ENCODE peak calls at places on chromosomes 3 and 15, in six cellular contexts. D, P, J, I, M and C are unnamed samples.
A peak's percentile ranks its signal among the peaks of the same experiment; 100 is the strongest.

GRCh38 chr3:115720988-115721387 is 97.7 kb downstream of the GAP43 start:
- DNase-seq in D (no peak), P (peak; percentile 56), J (no peak), I (no peak), M (no peak), C (peak; percentile 74)

GRCh38 chr3:45785626-45786150 is 10.6 kb downstream of the SLC6A20 start:
- DNase-seq in D (no peak), P (no peak), J (no peak), I (peak; percentile 14), M (peak; percentile 42), C (no peak)

GRCh38 chr3:122795674-122795969 is 753 bp downstream of the SLC49A4 start:
- DNase-seq in D (no peak), P (no peak), J (no peak), I (no peak), M (no peak), C (peak; percentile 6)

GRCh38 chr15:53522878-53523455 is 236.5 kb downstream of the WDR72 start:
- DNase-seq in D (peak; percentile 38), P (no peak), J (no peak), I (no peak), M (no peak), C (no peak)

GRCh38 chr3:8532251-8532831 is 30.7 kb downstream of the LMCD1 start:
- DNase-seq in D (no peak), P (peak; percentile 94), J (peak; percentile 53), I (no peak), M (no peak), C (peak; percentile 64)

GRCh38 chr3:63998852-63999754 is 24.2 kb downstream of the PSMD6 start:
- DNase-seq in D (no peak), P (no peak), J (no peak), I (no peak), M (no peak), C (no peak)

GRCh38 chr3:16885948-16886683 is 1.4 kb downstream of the PLCL2 start:
- DNase-seq in D (no peak), P (peak; percentile 45), J (no peak), I (no peak), M (no peak), C (peak; percentile 59)

GRCh38 chr3:124202754-124203153 is 210.8 kb upstream of the ROPN1 start:
- DNase-seq in D (no peak), P (no peak), J (peak; percentile 26), I (no peak), M (no peak), C (peak; percentile 10)

GRCh38 chr3:48826451-48826850 is 21.2 kb downstream of the PRKAR2A start:
- DNase-seq in D (no peak), P (peak; percentile 96), J (peak; percentile 95), I (no peak), M (no peak), C (peak; percentile 97)

GRCh38 chr3:106913111-106913698 is 464.0 kb upstream of the CCDC54 start:
- DNase-seq in D (peak; percentile 4), P (peak; percentile 6), J (peak; percentile 53), I (no peak), M (no peak), C (no peak)

GRCh38 chr3:30826381-30827061 is 67.9 kb downstream of the GADL1 start:
- DNase-seq in D (no peak), P (peak; percentile 33), J (peak; percentile 47), I (no peak), M (no peak), C (peak; percentile 69)

GRCh38 chr3:187084580-187084979 is 54.7 kb downstream of the RPL39L start:
- DNase-seq in D (no peak), P (no peak), J (no peak), I (no peak), M (no peak), C (no peak)

GRCh38 chr15:65395567-65396185 is 17.9 kb upstream of the IGDCC3 start:
- DNase-seq in D (no peak), P (no peak), J (no peak), I (no peak), M (no peak), C (no peak)

GRCh38 chr3:3196148-3196861 is 16.8 kb upstream of the CRBN start:
- DNase-seq in D (no peak), P (peak; percentile 12), J (no peak), I (no peak), M (no peak), C (no peak)

GRCh38 chr3:154132777-154133375 is 11.7 kb downstream of the ARHGEF26 start:
- DNase-seq in D (no peak), P (peak; percentile 17), J (no peak), I (no peak), M (no peak), C (peak; percentile 22)

GRCh38 chr15:56837281-56837680 is 81.2 kb upstream of the TCF12 start:
- DNase-seq in D (no peak), P (peak; percentile 10), J (peak; percentile 69), I (no peak), M (no peak), C (peak; percentile 45)

GRCh38 chr3:15327941-15328340 is 4.4 kb downstream of the SH3BP5 start:
- DNase-seq in D (no peak), P (peak; percentile 55), J (peak; percentile 39), I (no peak), M (no peak), C (peak; percentile 49)

GRCh38 chr3:49757197-49757596 is 29.1 kb downstream of the IP6K1 start:
- DNase-seq in D (no peak), P (no peak), J (no peak), I (no peak), M (peak; percentile 11), C (no peak)

GRCh38 chr3:112097378-112097777 is 11.2 kb downstream of the C3orf52 start:
- DNase-seq in D (peak; percentile 99), P (peak; percentile 100), J (peak; percentile 99), I (peak; percentile 51), M (no peak), C (peak; percentile 99)

GRCh38 chr15:78212546-78213424 is 21.6 kb downstream of the ACSBG1 start:
- DNase-seq in D (peak; percentile 42), P (peak; percentile 69), J (peak; percentile 69), I (peak; percentile 73), M (peak; percentile 77), C (peak; percentile 55)

GRCh38 chr3:37770336-37770735 is 91.3 kb upstream of the CTDSPL start:
- DNase-seq in D (no peak), P (no peak), J (no peak), I (no peak), M (no peak), C (no peak)

GRCh38 chr3:30530084-30530483 is 76.3 kb upstream of the TGFBR2 start:
- DNase-seq in D (no peak), P (no peak), J (no peak), I (no peak), M (no peak), C (no peak)

GRCh38 chr15:39230205-39230916 is 350.5 kb upstream of the THBS1 start:
- DNase-seq in D (no peak), P (peak; percentile 74), J (no peak), I (no peak), M (no peak), C (no peak)

GRCh38 chr15:42679285-42680141 is 57.4 kb downstream of the CDAN1 start:
- DNase-seq in D (no peak), P (peak; percentile 22), J (no peak), I (no peak), M (no peak), C (no peak)

GRCh38 chr3:50585919-50586762 is 16.8 kb downstream of the HEMK1 start:
- DNase-seq in D (no peak), P (no peak), J (no peak), I (no peak), M (no peak), C (no peak)

GRCh38 chr3:156681003-156681402 is 6.6 kb downstream of the TIPARP start:
- DNase-seq in D (peak; percentile 69), P (peak; percentile 92), J (peak; percentile 95), I (peak; percentile 50), M (peak; percentile 68), C (peak; percentile 89)

GRCh38 chr3:147940400-147940799 is 531.2 kb downstream of the ZIC1 start:
- DNase-seq in D (no peak), P (no peak), J (no peak), I (no peak), M (no peak), C (peak; percentile 44)
- H3K4me3 ChIP-seq in D (no peak overlapping the region), P (no peak overlapping the region), J (no peak overlapping the region), I (no peak overlapping the region), M (peak overlapping the region; percentile 6), C (no peak overlapping the region)

GRCh38 chr3:151415289-151415688 is 30.7 kb upstream of the P2RY12 start:
- DNase-seq in D (no peak), P (no peak), J (no peak), I (no peak), M (no peak), C (peak; percentile 34)

GRCh38 chr3:151410891-151411559 is 26.5 kb upstream of the P2RY12 start:
- DNase-seq in D (no peak), P (peak; percentile 57), J (peak; percentile 72), I (no peak), M (no peak), C (peak; percentile 45)

GRCh38 chr3:151407928-151408327 is 23.4 kb upstream of the P2RY12 start:
- DNase-seq in D (no peak), P (no peak), J (no peak), I (no peak), M (no peak), C (no peak)

GRCh38 chr3:151412989-151413388 is 28.4 kb upstream of the P2RY12 start:
- DNase-seq in D (no peak), P (no peak), J (no peak), I (no peak), M (no peak), C (no peak)
- TF ChIP-seq CTCF in D (no peak), P (peak; percentile 14), J (no peak), I (no peak), M (no peak), C (no peak)

DNA sequence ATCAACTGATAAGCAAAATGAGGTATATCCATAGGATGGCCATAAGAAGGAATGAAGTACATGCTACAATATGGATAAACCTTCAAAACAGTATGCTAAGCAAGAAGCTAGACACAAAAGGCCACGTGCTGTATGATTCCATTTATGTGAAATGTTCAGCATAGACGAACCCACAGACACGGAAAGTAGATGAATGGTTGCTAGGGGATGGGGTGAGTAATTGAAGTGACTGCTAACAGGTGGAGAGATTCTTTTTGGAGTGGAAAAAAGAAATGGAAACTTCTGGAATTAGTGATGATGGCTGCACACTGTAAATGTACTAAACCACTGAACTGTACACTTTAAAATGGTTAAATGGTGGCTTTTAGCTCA is 630 bp upstream of the EFCAB12 start:
- DNase-seq in D (no peak), P (no peak), J (peak; percentile 46), I (no peak), M (no peak), C (no peak)
- H3K4me3 ChIP-seq in D (no peak overlapping the region), P (no peak overlapping the region), J (peak overlapping the region; percentile 76), I (peak overlapping the region; percentile 78), M (no peak overlapping the region), C (no peak overlapping the region)

GRCh38 chr3:171646357-171647133 is 163.7 kb downstream of the PLD1 start:
- DNase-seq in D (peak; percentile 18), P (peak; percentile 79), J (peak; percentile 47), I (no peak), M (no peak), C (peak; percentile 88)
- TF ChIP-seq CTCF in D (peak; percentile 42), P (peak; percentile 62), J (peak; percentile 70), I (peak; percentile 63), M (peak; percentile 54), C (peak; percentile 74)

DNA sequence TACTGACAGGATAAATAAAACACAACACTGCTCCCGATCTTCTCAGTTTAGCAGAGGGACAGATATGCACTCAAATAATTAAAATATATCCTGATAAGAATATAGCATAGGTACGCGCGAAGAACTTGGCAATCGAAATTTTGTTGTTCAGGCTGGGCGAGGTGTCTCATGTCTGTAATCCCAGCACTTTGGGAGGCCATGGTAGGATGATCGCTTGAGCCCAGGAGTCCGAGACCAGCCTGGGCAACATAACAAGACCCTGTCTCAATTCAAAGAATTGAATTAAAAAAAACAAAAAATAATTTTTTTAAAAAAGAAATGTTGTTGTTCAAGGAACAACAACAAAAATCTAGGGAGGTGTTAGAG is 7.6 kb downstream of the B2M start:
- DNase-seq in D (no peak), P (no peak), J (no peak), I (no peak), M (no peak), C (no peak)
- H3K4me3 ChIP-seq in D (no peak overlapping the region), P (no peak overlapping the region), J (no peak overlapping the region), I (no peak overlapping the region), M (no peak overlapping the region), C (no peak overlapping the region)